ENCODE peak calls at places on chromosomes 2 and 18, in seven cellular contexts. One of them, this sample, is unnamed.
A peak's percentile ranks its signal among the peaks of the same experiment; 100 is the strongest.

GRCh38 chr2:237766334-237766733 is 32.2 kb upstream of the RBM44 start:
- DNase-seq in GM13976: no peak
- DNase-seq in NCI-H1417: no peak
- DNase-seq in HT1080: no peak
- DNase-seq in breast epithelium: no peak
- DNase-seq in body of pancreas: no peak
- DNase-seq in activated CD4-positive, alpha-beta T cell treated with anti-CD3 and anti-CD28 coated beads, Interleukin-2, amount 50 U/mL, for 24 hours: no peak
- DNase-seq in this sample: peak; percentile 15

GRCh38 chr2:217409939-217410820 is 550.3 kb upstream of the TNP1 start:
- DNase-seq in GM13976: no peak
- DNase-seq in NCI-H1417: no peak
- DNase-seq in HT1080: no peak
- DNase-seq in breast epithelium: no peak
- DNase-seq in body of pancreas: peak; percentile 23
- DNase-seq in activated CD4-positive, alpha-beta T cell treated with anti-CD3 and anti-CD28 coated beads, Interleukin-2, amount 50 U/mL, for 24 hours: no peak
- DNase-seq in this sample: no peak

GRCh38 chr2:23614701-23615100 is 229.7 kb downstream of the KLHL29 start:
- DNase-seq in GM13976: no peak
- DNase-seq in NCI-H1417: no peak
- DNase-seq in HT1080: no peak
- DNase-seq in breast epithelium: no peak
- DNase-seq in body of pancreas: no peak
- DNase-seq in activated CD4-positive, alpha-beta T cell treated with anti-CD3 and anti-CD28 coated beads, Interleukin-2, amount 50 U/mL, for 24 hours: no peak
- DNase-seq in this sample: no peak

GRCh38 chr2:233436691-233437438 is 82.6 kb downstream of the DGKD start:
- DNase-seq in GM13976: no peak
- DNase-seq in NCI-H1417: no peak
- DNase-seq in HT1080: no peak
- DNase-seq in breast epithelium: no peak
- DNase-seq in body of pancreas: no peak
- DNase-seq in activated CD4-positive, alpha-beta T cell treated with anti-CD3 and anti-CD28 coated beads, Interleukin-2, amount 50 U/mL, for 24 hours: no peak
- DNase-seq in this sample: no peak

GRCh38 chr2:66405473-66405872 is 29.5 kb upstream of the MEIS1 start:
- DNase-seq in GM13976: no peak
- DNase-seq in NCI-H1417: no peak
- DNase-seq in HT1080: no peak
- DNase-seq in breast epithelium: no peak
- DNase-seq in body of pancreas: no peak
- DNase-seq in activated CD4-positive, alpha-beta T cell treated with anti-CD3 and anti-CD28 coated beads, Interleukin-2, amount 50 U/mL, for 24 hours: no peak
- DNase-seq in this sample: no peak

GRCh38 chr2:101983486-101983885 is 8.3 kb upstream of the IL1R2 start:
- DNase-seq in GM13976: no peak
- DNase-seq in NCI-H1417: no peak
- DNase-seq in HT1080: peak; percentile 17
- DNase-seq in breast epithelium: no peak
- DNase-seq in body of pancreas: no peak
- DNase-seq in activated CD4-positive, alpha-beta T cell treated with anti-CD3 and anti-CD28 coated beads, Interleukin-2, amount 50 U/mL, for 24 hours: no peak
- DNase-seq in this sample: no peak

GRCh38 chr2:84811839-84812238 is 69.0 kb downstream of the TRABD2A start:
- DNase-seq in GM13976: no peak
- DNase-seq in NCI-H1417: no peak
- DNase-seq in HT1080: no peak
- DNase-seq in breast epithelium: no peak
- DNase-seq in body of pancreas: no peak
- DNase-seq in activated CD4-positive, alpha-beta T cell treated with anti-CD3 and anti-CD28 coated beads, Interleukin-2, amount 50 U/mL, for 24 hours: no peak
- DNase-seq in this sample: no peak

GRCh38 chr2:64212801-64213321 is 68.6 kb upstream of the PELI1 start:
- DNase-seq in GM13976: peak; percentile 33
- DNase-seq in NCI-H1417: no peak
- DNase-seq in HT1080: peak; percentile 73
- DNase-seq in breast epithelium: no peak
- DNase-seq in body of pancreas: no peak
- DNase-seq in activated CD4-positive, alpha-beta T cell treated with anti-CD3 and anti-CD28 coated beads, Interleukin-2, amount 50 U/mL, for 24 hours: peak; percentile 51
- DNase-seq in this sample: no peak

GRCh38 chr2:236337465-236338325 is 73.5 kb upstream of the ASB18 start:
- DNase-seq in GM13976: no peak
- DNase-seq in NCI-H1417: no peak
- DNase-seq in HT1080: no peak
- DNase-seq in breast epithelium: no peak
- DNase-seq in body of pancreas: no peak
- DNase-seq in activated CD4-positive, alpha-beta T cell treated with anti-CD3 and anti-CD28 coated beads, Interleukin-2, amount 50 U/mL, for 24 hours: no peak
- DNase-seq in this sample: no peak

GRCh38 chr2:230668184-230668938 is 44.3 kb upstream of the CAB39 start:
- DNase-seq in GM13976: peak; percentile 75
- DNase-seq in NCI-H1417: no peak
- DNase-seq in HT1080: peak; percentile 86
- DNase-seq in breast epithelium: no peak
- DNase-seq in body of pancreas: peak; percentile 51
- DNase-seq in activated CD4-positive, alpha-beta T cell treated with anti-CD3 and anti-CD28 coated beads, Interleukin-2, amount 50 U/mL, for 24 hours: peak; percentile 53
- DNase-seq in this sample: no peak

GRCh38 chr18:35983818-35984217 is 11.3 kb downstream of the RMP24 start:
- DNase-seq in GM13976: no peak
- DNase-seq in NCI-H1417: no peak
- DNase-seq in HT1080: no peak
- DNase-seq in breast epithelium: no peak
- DNase-seq in body of pancreas: no peak
- DNase-seq in activated CD4-positive, alpha-beta T cell treated with anti-CD3 and anti-CD28 coated beads, Interleukin-2, amount 50 U/mL, for 24 hours: no peak
- DNase-seq in this sample: peak; percentile 39

GRCh38 chr2:25274868-25275574 is 66.7 kb downstream of the DNMT3A start:
- DNase-seq in GM13976: peak; percentile 69
- DNase-seq in NCI-H1417: no peak
- DNase-seq in HT1080: no peak
- DNase-seq in breast epithelium: no peak
- DNase-seq in body of pancreas: peak; percentile 33
- DNase-seq in activated CD4-positive, alpha-beta T cell treated with anti-CD3 and anti-CD28 coated beads, Interleukin-2, amount 50 U/mL, for 24 hours: no peak
- DNase-seq in this sample: no peak

GRCh38 chr18:63307555-63308200 is 11.9 kb downstream of the BCL2 start:
- DNase-seq in GM13976: no peak
- DNase-seq in NCI-H1417: no peak
- DNase-seq in HT1080: no peak
- DNase-seq in breast epithelium: no peak
- DNase-seq in body of pancreas: peak; percentile 31
- DNase-seq in activated CD4-positive, alpha-beta T cell treated with anti-CD3 and anti-CD28 coated beads, Interleukin-2, amount 50 U/mL, for 24 hours: no peak
- DNase-seq in this sample: no peak

GRCh38 chr2:99278793-99279291 is 22.2 kb downstream of the LYG1 start:
- DNase-seq in GM13976: no peak
- DNase-seq in NCI-H1417: no peak
- DNase-seq in HT1080: peak; percentile 89
- DNase-seq in breast epithelium: no peak
- DNase-seq in body of pancreas: no peak
- DNase-seq in activated CD4-positive, alpha-beta T cell treated with anti-CD3 and anti-CD28 coated beads, Interleukin-2, amount 50 U/mL, for 24 hours: no peak
- DNase-seq in this sample: no peak

GRCh38 chr18:58255701-58256311 is 211.8 kb downstream of the NEDD4L start:
- DNase-seq in GM13976: no peak
- DNase-seq in NCI-H1417: no peak
- DNase-seq in HT1080: no peak
- DNase-seq in breast epithelium: no peak
- DNase-seq in body of pancreas: no peak
- DNase-seq in activated CD4-positive, alpha-beta T cell treated with anti-CD3 and anti-CD28 coated beads, Interleukin-2, amount 50 U/mL, for 24 hours: no peak
- DNase-seq in this sample: no peak

GRCh38 chr2:165891345-165891744 is 62.2 kb downstream of the TTC21B start:
- DNase-seq in GM13976: no peak
- DNase-seq in NCI-H1417: no peak
- DNase-seq in HT1080: no peak
- DNase-seq in breast epithelium: no peak
- DNase-seq in body of pancreas: no peak
- DNase-seq in activated CD4-positive, alpha-beta T cell treated with anti-CD3 and anti-CD28 coated beads, Interleukin-2, amount 50 U/mL, for 24 hours: no peak
- DNase-seq in this sample: no peak

GRCh38 chr2:70981866-70982810 is 3.7 kb downstream of the ANKRD53 start:
- DNase-seq in GM13976: no peak
- DNase-seq in NCI-H1417: no peak
- DNase-seq in HT1080: no peak
- DNase-seq in breast epithelium: peak; percentile 28
- DNase-seq in body of pancreas: no peak
- DNase-seq in activated CD4-positive, alpha-beta T cell treated with anti-CD3 and anti-CD28 coated beads, Interleukin-2, amount 50 U/mL, for 24 hours: no peak
- DNase-seq in this sample: no peak

GRCh38 chr2:129061079-129061785 is 742.6 kb upstream of the HS6ST1 start:
- DNase-seq in GM13976: peak; percentile 73
- DNase-seq in NCI-H1417: no peak
- DNase-seq in HT1080: peak; percentile 71
- DNase-seq in breast epithelium: no peak
- DNase-seq in body of pancreas: no peak
- DNase-seq in activated CD4-positive, alpha-beta T cell treated with anti-CD3 and anti-CD28 coated beads, Interleukin-2, amount 50 U/mL, for 24 hours: no peak
- DNase-seq in this sample: peak; percentile 19

This sample was measured in RKO.